ENCODE peak calls at places on chromosomes 5 and 9, in eight cellular contexts. K is stomach, F is body of pancreas, E is tibial nerve, R is Peyer's patch, N is heart left ventricle, G is right lobe of liver, S is uterus. M is an unnamed sample.

GRCh38 chr5:113232246-113232645 is 202.5 kb downstream of the TSSK1B start:
- DNase-seq in K (no peak), F (no peak), E (no peak), R (no peak), N (no peak), G (no peak), S (no peak), M (no peak)

GRCh38 chr5:116273458-116274242 is 188.8 kb downstream of the COMMD10 start:
- DNase-seq in K (no peak), F (no peak), E (no peak), R (no peak), N (no peak), G (no peak), S (no peak), M (no peak)

GRCh38 chr5:36690041-36690941 is 83.9 kb downstream of the SLC1A3 start:
- DNase-seq in K (peak), F (peak), E (peak), R (peak), N (peak), G (peak), S (peak), M (peak)

GRCh38 chr5:30846171-30846570 is 347.3 kb upstream of the CDH6 start:
- DNase-seq in K (no peak), F (no peak), E (no peak), R (no peak), N (no peak), G (no peak), S (no peak), M (no peak)

GRCh38 chr9:94212531-94212930 is 46.6 kb upstream of the ZNF169 start:
- DNase-seq in K (no peak), F (no peak), E (no peak), R (no peak), N (no peak), G (no peak), S (no peak), M (no peak)

GRCh38 chr5:66327008-66327407 is 182.9 kb downstream of the SREK1 start:
- DNase-seq in K (no peak), F (no peak), E (no peak), R (no peak), N (no peak), G (no peak), S (no peak), M (no peak)

GRCh38 chr5:94969174-94969573 is 315.7 kb downstream of the MCTP1 start:
- DNase-seq in K (no peak), F (no peak), E (no peak), R (no peak), N (no peak), G (no peak), S (no peak), M (no peak)

GRCh38 chr5:152331718-152332117 is 73.4 kb downstream of the NMUR2 start:
- DNase-seq in K (no peak), F (no peak), E (no peak), R (no peak), N (no peak), G (no peak), S (no peak), M (no peak)

GRCh38 chr9:5621327-5621726 is 7.6 kb upstream of the RIC1 start:
- DNase-seq in K (no peak), F (no peak), E (no peak), R (no peak), N (no peak), G (no peak), S (no peak), M (no peak)

GRCh38 chr5:154373729-154374179 is 72.0 kb upstream of the SAP30L start:
- DNase-seq in K (no peak), F (no peak), E (no peak), R (no peak), N (no peak), G (no peak), S (no peak), M (no peak)

GRCh38 chr5:77630246-77631165 is 8.0 kb downstream of the OTP start:
- DNase-seq in K (peak), F (peak), E (no peak), R (peak), N (no peak), G (peak), S (no peak), M (no peak)

GRCh38 chr5:139985733-139986132 is 57.4 kb downstream of the NRG2 start:
- DNase-seq in K (no peak), F (no peak), E (no peak), R (no peak), N (no peak), G (no peak), S (no peak), M (peak)

GRCh38 chr5:1292139-1292538 is 2.7 kb downstream of the TERT start:
- DNase-seq in K (no peak), F (no peak), E (no peak), R (no peak), N (no peak), G (no peak), S (no peak), M (no peak)

GRCh38 chr5:151483176-151483575 is 35.8 kb downstream of the SLC36A1 start:
- DNase-seq in K (no peak), F (no peak), E (no peak), R (no peak), N (no peak), G (no peak), S (no peak), M (no peak)

GRCh38 chr5:82164957-82165698 is 113.0 kb downstream of the RPS23 start:
- DNase-seq in K (no peak), F (peak), E (no peak), R (no peak), N (no peak), G (no peak), S (no peak), M (no peak)

GRCh38 chr9:112793213-112793810 is 42.8 kb downstream of the SNX30 start:
- DNase-seq in K (peak), F (peak), E (peak), R (peak), N (peak), G (peak), S (peak), M (peak)

GRCh38 chr5:6576861-6577501 is 55.9 kb downstream of the NSUN2 start:
- DNase-seq in K (no peak), F (peak), E (no peak), R (no peak), N (no peak), G (no peak), S (no peak), M (peak)

GRCh38 chr5:39146831-39147540 is 72.4 kb downstream of the FYB1 start:
- DNase-seq in K (no peak), F (no peak), E (no peak), R (no peak), N (no peak), G (no peak), S (no peak), M (no peak)

GRCh38 chr5:36070687-36071571 is 4.2 kb upstream of the UGT3A2 start:
- DNase-seq in K (no peak), F (peak), E (no peak), R (no peak), N (no peak), G (no peak), S (no peak), M (no peak)

GRCh38 chr5:177470759-177471536 is 2.5 kb downstream of the DBN1 start:
- DNase-seq in K (no peak), F (no peak), E (no peak), R (no peak), N (no peak), G (no peak), S (peak), M (peak)

GRCh38 chr5:165334186-165334585 is 1828.8 kb downstream of the MAT2B start:
- DNase-seq in K (no peak), F (no peak), E (no peak), R (no peak), N (no peak), G (no peak), S (no peak), M (no peak)

GRCh38 chr5:113271753-113272454 is 162.9 kb downstream of the TSSK1B start:
- DNase-seq in K (no peak), F (no peak), E (no peak), R (no peak), N (no peak), G (no peak), S (no peak), M (no peak)

GRCh38 chr9:130522233-130522808 is 57.1 kb upstream of the FUBP3 start:
- DNase-seq in K (no peak), F (no peak), E (no peak), R (no peak), N (no peak), G (no peak), S (no peak), M (no peak)

GRCh38 chr9:133249337-133249736 is 25.7 kb downstream of the ABO start:
- DNase-seq in K (no peak), F (no peak), E (no peak), R (no peak), N (no peak), G (no peak), S (no peak), M (no peak)

GRCh38 chr9:118271331-118271730 is 567.1 kb downstream of the TLR4 start:
- DNase-seq in K (no peak), F (no peak), E (no peak), R (no peak), N (no peak), G (no peak), S (no peak), M (no peak)

GRCh38 chr9:120578614-120579013 is 1.4 kb downstream of the CDK5RAP2 start:
- DNase-seq in K (no peak), F (no peak), E (no peak), R (no peak), N (no peak), G (no peak), S (no peak), M (no peak)

GRCh38 chr9:89375181-89375760 is 57.0 kb downstream of the SECISBP2 start:
- DNase-seq in K (no peak), F (peak), E (no peak), R (peak), N (no peak), G (no peak), S (no peak), M (no peak)
- TF ChIP-seq POLR2A in K (no peak), F (no peak), E (no peak), R (no peak), N (no peak), G (no peak), S (no peak), M (no peak)

DNA sequence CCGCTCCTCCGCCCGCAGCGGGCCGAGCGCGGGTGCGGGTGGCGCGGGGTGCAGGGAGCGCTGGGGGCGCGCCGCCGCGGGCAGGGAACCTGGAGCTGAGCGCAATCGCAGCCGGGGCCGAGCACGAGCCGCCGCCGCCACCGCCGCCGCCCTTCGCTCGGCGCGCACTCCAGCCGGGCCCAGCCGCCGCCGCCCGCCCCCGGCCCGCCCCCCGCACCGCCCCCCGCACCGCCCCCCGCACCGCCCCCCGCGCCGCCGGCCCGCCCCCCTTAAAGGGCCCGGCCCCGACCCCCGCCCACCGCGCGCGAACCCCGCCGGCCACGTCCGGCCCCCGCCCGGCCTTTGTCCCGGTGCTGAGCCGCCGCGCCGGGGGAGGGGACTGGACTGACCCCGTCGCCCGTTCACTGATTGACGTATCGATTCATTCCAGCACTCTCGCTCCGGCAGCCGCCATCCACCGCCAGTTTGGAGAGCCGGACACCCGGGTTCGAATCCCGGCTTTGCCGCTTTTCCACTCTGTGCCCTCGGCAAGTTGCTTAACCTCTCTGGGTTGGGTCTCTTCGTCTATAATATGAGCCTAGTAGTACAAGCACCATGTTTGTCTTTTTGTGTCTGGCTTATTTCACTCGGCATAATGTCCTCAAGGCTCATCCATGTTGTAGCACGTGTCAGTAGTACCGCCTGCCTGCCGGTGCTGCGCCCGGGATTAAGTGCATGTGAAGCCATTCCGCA is at the start of gene SH3PXD2B:
- DNase-seq in K (peak), F (peak), E (no peak), R (no peak), N (peak), G (peak), S (peak), M (peak)
- TF ChIP-seq POLR2A in K (no peak), F (no peak), E (peak), R (no peak), N (no peak), G (peak), S (peak), M (peak)

GRCh38 chr9:25702536-25702935 is 24.3 kb upstream of the TUSC1 start:
- DNase-seq in K (no peak), F (no peak), E (no peak), R (no peak), N (no peak), G (no peak), S (no peak), M (no peak)

GRCh38 chr9:25700430-25700829 is 22.2 kb upstream of the TUSC1 start:
- DNase-seq in K (no peak), F (no peak), E (no peak), R (no peak), N (no peak), G (no peak), S (no peak), M (no peak)

GRCh38 chr9:25704800-25705199 is 26.6 kb upstream of the TUSC1 start:
- DNase-seq in K (no peak), F (no peak), E (no peak), R (no peak), N (no peak), G (no peak), S (no peak), M (no peak)

DNA sequence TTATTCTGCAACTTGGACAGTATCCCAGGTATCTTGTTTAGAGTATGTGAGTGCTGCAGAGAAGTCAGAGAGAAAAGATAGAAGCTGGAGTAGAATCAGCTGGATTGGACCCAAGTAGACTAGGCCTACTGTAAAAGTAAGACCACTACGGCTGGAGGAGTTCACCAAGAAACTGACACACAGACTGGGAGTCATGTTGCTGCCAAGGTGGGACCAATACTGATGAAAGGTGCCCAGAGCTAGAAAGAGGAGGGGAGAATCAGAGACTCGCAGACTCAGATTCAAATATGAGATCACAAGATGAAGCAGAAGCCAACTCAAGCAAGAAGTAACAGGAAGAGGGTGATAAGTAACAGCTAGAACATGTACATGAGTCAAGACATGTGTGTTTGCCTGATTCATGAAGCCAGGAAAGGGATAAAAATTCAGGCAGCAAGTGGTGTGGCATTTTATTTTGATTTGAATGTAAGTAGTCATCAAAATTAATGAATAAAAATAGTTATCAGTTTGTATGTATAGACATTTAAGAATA is 25.6 kb upstream of the TUSC1 start:
- DNase-seq in K (no peak), F (no peak), E (no peak), R (no peak), N (no peak), G (no peak), S (no peak), M (no peak)
- TF ChIP-seq POLR2A in K (no peak), F (no peak), E (no peak), R (no peak), N (no peak), G (no peak), S (no peak), M (no peak)

DNA sequence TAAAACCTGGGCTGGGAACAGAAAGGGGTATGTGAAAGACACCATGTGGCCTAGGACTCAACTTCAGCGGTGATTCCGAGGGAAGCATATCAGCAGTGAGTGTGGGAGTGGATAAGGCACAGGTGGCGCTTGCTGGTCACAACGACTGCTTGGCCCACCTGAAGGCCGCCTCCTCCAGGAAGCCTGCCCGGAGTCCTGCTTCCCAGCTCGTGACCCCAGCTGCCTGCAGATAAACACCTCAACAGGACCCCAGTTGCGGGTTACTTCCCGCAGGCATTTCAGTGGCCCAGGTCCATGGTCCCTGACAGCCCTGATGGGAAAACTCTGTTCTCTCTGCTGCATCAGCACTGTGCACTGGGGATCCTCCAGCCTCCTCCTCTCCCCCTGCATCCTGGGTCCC is 51.7 kb upstream of the FCN1 start:
- DNase-seq in K (no peak), F (no peak), E (no peak), R (no peak), N (peak), G (no peak), S (no peak), M (no peak)
- TF ChIP-seq POLR2A in K (no peak), F (no peak), E (no peak), R (no peak), N (no peak), G (no peak), S (no peak), M (no peak)

GRCh38 chr9:81543695-81544094 is 145.7 kb downstream of the TLE1 start:
- DNase-seq in K (no peak), F (no peak), E (no peak), R (no peak), N (no peak), G (no peak), S (no peak), M (no peak)

GRCh38 chr9:81538929-81539716 is 150.2 kb downstream of the TLE1 start:
- DNase-seq in K (no peak), F (no peak), E (no peak), R (no peak), N (no peak), G (no peak), S (no peak), M (no peak)

GRCh38 chr9:81542490-81542889 is 146.9 kb downstream of the TLE1 start:
- DNase-seq in K (no peak), F (no peak), E (no peak), R (no peak), N (no peak), G (no peak), S (no peak), M (no peak)

GRCh38 chr9:81537964-81538363 is 151.4 kb downstream of the TLE1 start:
- DNase-seq in K (no peak), F (no peak), E (no peak), R (no peak), N (no peak), G (no peak), S (no peak), M (no peak)

GRCh38 chr9:81540142-81540701 is 149.1 kb downstream of the TLE1 start:
- DNase-seq in K (no peak), F (no peak), E (no peak), R (no peak), N (no peak), G (no peak), S (no peak), M (no peak)
- TF ChIP-seq POLR2A in K (no peak), F (no peak), E (no peak), R (no peak), N (no peak), G (no peak), S (no peak), M (no peak)

DNA sequence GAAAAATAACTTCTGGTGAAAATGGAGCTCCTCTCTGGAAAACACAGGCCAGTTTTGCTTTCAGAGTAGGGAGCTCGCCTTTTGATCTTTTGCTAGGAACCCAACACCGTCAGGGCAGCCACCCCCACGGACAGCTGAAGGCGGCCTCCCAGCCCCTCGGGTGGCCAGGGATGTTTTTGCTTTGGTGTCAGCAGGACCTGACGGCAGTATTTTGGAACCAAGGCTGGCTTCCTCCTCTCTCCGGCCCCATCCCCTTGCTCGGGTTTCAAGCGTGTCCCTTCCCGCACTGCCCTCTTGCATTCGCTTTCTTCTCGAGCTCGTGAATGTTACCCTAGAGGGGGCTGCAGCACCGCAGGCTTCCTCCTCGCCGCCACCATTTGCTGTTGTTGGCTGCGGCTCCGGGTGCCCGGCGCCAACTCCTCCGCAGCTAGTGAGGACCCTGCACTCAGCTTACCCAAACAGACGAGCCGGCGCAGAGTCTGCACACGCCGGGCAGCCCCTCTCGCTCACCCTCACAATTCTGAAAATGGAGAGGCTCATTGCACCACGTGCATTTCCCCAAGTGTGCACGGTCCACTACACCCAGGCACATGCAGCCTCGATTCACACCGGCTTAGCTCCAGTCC is 35.5 kb upstream of the ADAMTSL1 start:
- DNase-seq in K (peak), F (peak), E (no peak), R (no peak), N (peak), G (peak), S (peak), M (no peak)
- TF ChIP-seq POLR2A in K (no peak), F (no peak), E (no peak), R (no peak), N (no peak), G (no peak), S (no peak), M (no peak)

DNA sequence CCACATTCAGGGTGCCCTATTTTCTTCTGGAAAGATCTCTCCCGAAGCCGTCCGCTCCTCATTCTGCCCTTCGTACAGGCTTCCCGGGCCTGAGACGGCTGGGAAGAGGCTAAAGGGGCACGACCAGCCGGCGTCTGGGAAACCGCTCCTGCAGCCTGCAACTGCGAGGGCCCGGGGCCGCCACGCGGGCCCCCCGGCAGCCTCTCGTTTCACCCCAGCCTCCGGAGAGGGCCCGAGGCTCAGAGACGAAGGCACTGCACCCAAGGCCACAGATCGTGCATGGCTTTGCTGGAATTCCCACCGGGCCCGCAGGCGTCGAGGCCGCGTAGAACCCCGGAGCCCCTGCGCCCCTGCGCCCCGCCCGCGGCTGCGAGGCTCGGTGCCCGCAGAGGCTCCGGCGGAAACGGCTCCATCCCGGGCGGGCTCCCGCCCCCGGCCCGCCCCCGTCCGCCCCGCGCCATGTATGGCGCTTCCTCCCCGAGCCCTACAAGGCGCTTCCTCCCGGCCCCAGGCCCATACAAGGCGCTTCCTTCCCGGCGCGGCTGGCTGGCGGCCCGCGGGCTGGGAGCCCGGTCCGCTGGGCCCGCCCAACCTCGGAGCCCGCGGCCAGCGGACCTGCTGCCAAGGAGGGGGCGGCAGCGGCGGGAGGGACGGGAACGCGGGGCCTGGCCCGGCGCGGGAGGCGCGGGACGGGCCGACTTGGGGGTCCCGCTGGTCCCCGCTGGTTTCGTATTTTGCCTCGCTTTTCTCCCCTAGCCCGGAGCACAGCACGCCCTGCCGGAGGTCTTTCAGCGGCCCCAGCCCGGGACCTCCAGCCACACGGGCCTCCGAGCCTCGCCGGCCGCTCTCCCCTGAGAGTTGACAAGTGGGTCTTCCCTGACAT is 26.6 kb downstream of the EGR1 start:
- DNase-seq in K (peak), F (peak), E (peak), R (peak), N (peak), G (peak), S (peak), M (peak)
- TF ChIP-seq POLR2A in K (no peak), F (peak), E (no peak), R (no peak), N (no peak), G (peak), S (no peak), M (no peak)

M was measured in H54.